ENCODE peak calls at places on chromosomes 1 and 21, in five cellular contexts. K, H, E, M and A are unnamed samples.

GRCh38 chr1:59730759-59731478 is 83.8 kb upstream of the HOOK1 start:
- DNase-seq in K (peak; percentile 73), H (peak; percentile 98), E (no peak), M (no peak), A (peak; percentile 73)

GRCh38 chr1:42765832-42766722 is 751 bp downstream of the P3H1 start:
- DNase-seq in K (peak; percentile 78), H (peak; percentile 75), E (peak; percentile 55), M (peak; percentile 55), A (peak; percentile 58)

GRCh38 chr21:45153358-45154318 is 79.3 kb downstream of the ADARB1 start:
- DNase-seq in K (no peak), H (peak; percentile 76), E (no peak), M (no peak), A (no peak)

GRCh38 chr1:150233359-150234308 is 2.3 kb downstream of the ANP32E start:
- DNase-seq in K (peak; percentile 19), H (no peak), E (peak; percentile 20), M (peak; percentile 69), A (peak; percentile 31)

GRCh38 chr21:41210405-41211040 is 42.6 kb downstream of the BACE2 start:
- DNase-seq in K (no peak), H (peak; percentile 72), E (no peak), M (no peak), A (no peak)

GRCh38 chr21:32605469-32605868 is 6.7 kb downstream of the CFAP298 start:
- DNase-seq in K (no peak), H (no peak), E (no peak), M (no peak), A (no peak)

GRCh38 chr1:96370752-96371151 is 350.8 kb upstream of the PTBP2 start:
- DNase-seq in K (no peak), H (peak; percentile 95), E (no peak), M (no peak), A (peak; percentile 12)

GRCh38 chr1:119676571-119677206 is 28.6 kb upstream of the ZNF697 start:
- DNase-seq in K (no peak), H (no peak), E (no peak), M (no peak), A (no peak)

GRCh38 chr1:155093938-155094621 is 15.4 kb downstream of the EFNA3 start:
- DNase-seq in K (peak; percentile 52), H (peak; percentile 38), E (no peak), M (no peak), A (peak; percentile 32)

GRCh38 chr21:45856940-45857339 is 124.6 kb upstream of the COL6A1 start:
- DNase-seq in K (no peak), H (no peak), E (no peak), M (no peak), A (no peak)

GRCh38 chr1:84297546-84298244 is 3.8 kb upstream of the SAMD13 start:
- DNase-seq in K (no peak), H (no peak), E (no peak), M (no peak), A (no peak)

GRCh38 chr1:59565611-59566410 is 248.9 kb upstream of the HOOK1 start:
- DNase-seq in K (no peak), H (peak; percentile 77), E (no peak), M (no peak), A (no peak)

GRCh38 chr1:3271866-3272265 is 182.6 kb upstream of the ARHGEF16 start:
- DNase-seq in K (no peak), H (no peak), E (no peak), M (no peak), A (no peak)

GRCh38 chr1:3620708-3621107 is 4.1 kb upstream of the TPRG1L start:
- DNase-seq in K (no peak), H (no peak), E (no peak), M (no peak), A (no peak)

GRCh38 chr1:9369964-9370788 is 77.5 kb downstream of the SPSB1 start:
- DNase-seq in K (no peak), H (no peak), E (no peak), M (no peak), A (no peak)

GRCh38 chr1:155182052-155182550 is 8.5 kb downstream of the TRIM46 start:
- DNase-seq in K (no peak), H (no peak), E (no peak), M (no peak), A (no peak)

GRCh38 chr1:22760453-22760852 is 49.8 kb downstream of the EPHB2 start:
- DNase-seq in K (no peak), H (no peak), E (no peak), M (no peak), A (no peak)

GRCh38 chr1:243514927-243515326 is 259.1 kb downstream of the SDCCAG8 start:
- DNase-seq in K (no peak), H (no peak), E (no peak), M (no peak), A (no peak)

GRCh38 chr1:43995984-43996732 is 4.8 kb downstream of the CCDC24 start:
- DNase-seq in K (no peak), H (no peak), E (no peak), M (no peak), A (no peak)

GRCh38 chr1:86380257-86380861 is 15.8 kb downstream of the ODF2L start:
- DNase-seq in K (peak; percentile 62), H (peak; percentile 65), E (peak; percentile 41), M (no peak), A (peak; percentile 18)

GRCh38 chr1:79614762-79615161 is 608.2 kb upstream of the ADGRL4 start:
- DNase-seq in K (peak; percentile 28), H (no peak), E (no peak), M (no peak), A (no peak)

GRCh38 chr1:18814340-18815202 is 44.9 kb downstream of the TAS1R2 start:
- DNase-seq in K (no peak), H (no peak), E (no peak), M (no peak), A (no peak)

GRCh38 chr21:14057313-14057712 is 153.4 kb downstream of the LIPI start:
- DNase-seq in K (no peak), H (no peak), E (no peak), M (no peak), A (no peak)

GRCh38 chr1:75136158-75136815 is 2.1 kb downstream of the LHX8 start:
- DNase-seq in K (no peak), H (no peak), E (no peak), M (no peak), A (no peak)

GRCh38 chr1:244651956-244652698 is 799 bp upstream of the DESI2 start:
- DNase-seq in K (peak; percentile 27), H (peak; percentile 30), E (no peak), M (peak; percentile 3), A (no peak)

GRCh38 chr1:175232335-175232734 is 39.8 kb upstream of the KIAA0040 start:
- DNase-seq in K (no peak), H (no peak), E (no peak), M (no peak), A (no peak)

GRCh38 chr1:64956241-64956640 is 10.1 kb downstream of the JAK1 start:
- DNase-seq in K (peak; percentile 60), H (peak; percentile 13), E (no peak), M (peak; percentile 21), A (no peak)

GRCh38 chr1:176029609-176030008 is 177.5 kb downstream of the COP1 start:
- DNase-seq in K (no peak), H (no peak), E (no peak), M (no peak), A (no peak)